ENCODE peak calls at places on chromosomes 11 and 22, in six cellular contexts. E is cardiac fibroblast, F is tibial artery, X is lower lobe of right lung, O is AG04450, U is heart left ventricle. R is an unnamed sample.

GRCh38 chr11:101470414-101470813 is 113.4 kb downstream of the TRPC6 start:
- DNase-seq in E (no peak), F (no peak), X (no peak), O (no peak), U (no peak), R (no peak)

GRCh38 chr22:17748555-17749353 is 25.5 kb downstream of the BID start:
- DNase-seq in E (no peak), F (no peak), X (no peak), O (no peak), U (no peak), R (peak)

GRCh38 chr22:38862375-38863329 is 9.4 kb downstream of the CBX6 start:
- DNase-seq in E (peak), F (peak), X (peak), O (no peak), U (no peak), R (peak)

GRCh38 chr11:68436985-68437926 is 23.3 kb upstream of the PPP6R3 start:
- DNase-seq in E (peak), F (no peak), X (no peak), O (no peak), U (peak), R (no peak)

GRCh38 chr11:74679513-74679865 is 51.7 kb downstream of the CHRDL2 start:
- DNase-seq in E (no peak), F (peak), X (no peak), O (no peak), U (no peak), R (no peak)

GRCh38 chr11:110409174-110409573 is 20.6 kb upstream of the FDX1 start:
- DNase-seq in E (peak), F (no peak), X (no peak), O (no peak), U (no peak), R (no peak)

GRCh38 chr11:62555464-62556092 is 9.0 kb upstream of the AHNAK start:
- DNase-seq in E (peak), F (peak), X (peak), O (no peak), U (no peak), R (no peak)

GRCh38 chr22:38292694-38293093 is 19.9 kb upstream of the TMEM184B start:
- DNase-seq in E (peak), F (no peak), X (no peak), O (no peak), U (no peak), R (no peak)

GRCh38 chr11:66230978-66231377 is 37.5 kb upstream of the RAB1B start:
- DNase-seq in E (no peak), F (no peak), X (no peak), O (no peak), U (no peak), R (no peak)

GRCh38 chr11:64078294-64078693 is 42.6 kb downstream of the FLRT1 start:
- DNase-seq in E (no peak), F (no peak), X (no peak), O (no peak), U (no peak), R (no peak)

GRCh38 chr22:43883012-43883661 is 8.7 kb downstream of the PNPLA5 start:
- DNase-seq in E (peak), F (no peak), X (no peak), O (no peak), U (no peak), R (no peak)

GRCh38 chr11:96524475-96524874 is 134.7 kb downstream of the JRKL start:
- DNase-seq in E (peak), F (no peak), X (no peak), O (no peak), U (no peak), R (no peak)

GRCh38 chr11:102306817-102307814 is 10.2 kb upstream of the BIRC3 start:
- DNase-seq in E (no peak), F (no peak), X (no peak), O (no peak), U (no peak), R (no peak)

GRCh38 chr11:64933935-64934693 is 1.6 kb downstream of the GPHA2 start:
- DNase-seq in E (no peak), F (no peak), X (no peak), O (no peak), U (no peak), R (no peak)

GRCh38 chr11:74371269-74372039 is 26.8 kb downstream of the PGM2L1 start:
- DNase-seq in E (peak), F (no peak), X (no peak), O (no peak), U (no peak), R (no peak)

GRCh38 chr22:37560682-37561208 is 465 bp downstream of the CDC42EP1 start:
- DNase-seq in E (peak), F (no peak), X (peak), O (no peak), U (peak), R (peak)

GRCh38 chr11:73312806-73313403 is 4.8 kb downstream of the ARHGEF17 start:
- DNase-seq in E (no peak), F (no peak), X (no peak), O (no peak), U (no peak), R (no peak)

GRCh38 chr11:33387586-33387985 is 130.4 kb downstream of the HIPK3 start:
- DNase-seq in E (peak), F (no peak), X (no peak), O (no peak), U (no peak), R (no peak)

GRCh38 chr11:7020183-7020917 is at the start of the genes NLRP14 and ZNF214:
- DNase-seq in E (peak), F (peak), X (peak), O (peak), U (peak), R (peak)

GRCh38 chr11:26551186-26551801 is 20.8 kb downstream of the MUC15 start:
- DNase-seq in E (peak), F (no peak), X (no peak), O (no peak), U (no peak), R (no peak)

GRCh38 chr22:22143448-22143847 is 101.1 kb upstream of the VPREB1 start:
- DNase-seq in E (no peak), F (no peak), X (no peak), O (no peak), U (no peak), R (no peak)

GRCh38 chr22:22148905-22149304 is 95.7 kb upstream of the VPREB1 start:
- DNase-seq in E (no peak), F (no peak), X (no peak), O (no peak), U (no peak), R (no peak)

GRCh38 chr22:22141771-22142591 is 102.6 kb upstream of the VPREB1 start:
- DNase-seq in E (no peak), F (no peak), X (no peak), O (no peak), U (no peak), R (no peak)

GRCh38 chr22:22141031-22141430 is 103.6 kb upstream of the VPREB1 start:
- DNase-seq in E (no peak), F (no peak), X (no peak), O (no peak), U (no peak), R (no peak)

DNA sequence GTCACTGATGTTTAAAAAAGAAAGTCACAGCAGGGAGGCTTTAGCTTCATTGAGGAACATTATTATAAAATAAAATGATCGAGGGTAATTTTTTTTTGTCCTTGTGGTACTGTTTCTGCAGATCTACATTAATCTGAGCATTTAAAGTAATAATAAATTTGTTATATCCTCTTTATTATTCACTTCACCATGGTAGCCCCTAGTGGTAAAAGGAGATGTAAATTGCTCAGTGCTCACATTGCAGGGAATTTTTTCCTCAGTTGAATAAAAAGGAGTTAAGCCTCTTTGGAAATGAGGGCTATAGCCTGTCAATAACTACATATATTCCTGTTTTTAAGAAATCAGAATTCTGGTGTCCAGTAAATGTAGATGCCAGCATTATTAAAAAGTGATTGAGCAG is 99.7 kb upstream of the VPREB1 start:
- DNase-seq in E (no peak), F (no peak), X (no peak), O (no peak), U (no peak), R (no peak)
- TF ChIP-seq CTCF in E (peak), F (no peak), X (no peak), O (peak), U (no peak), R (no peak)

GRCh38 chr22:50455201-50455600 is 19.6 kb downstream of the SBF1 start:
- DNase-seq in E (no peak), F (no peak), X (no peak), O (no peak), U (no peak), R (no peak)

GRCh38 chr22:50459016-50459415 is 15.8 kb downstream of the SBF1 start:
- DNase-seq in E (no peak), F (no peak), X (no peak), O (no peak), U (no peak), R (no peak)

GRCh38 chr22:50454556-50455075 is 20.2 kb downstream of the SBF1 start:
- DNase-seq in E (no peak), F (no peak), X (no peak), O (no peak), U (no peak), R (no peak)

GRCh38 chr22:50456026-50456425 is 18.8 kb downstream of the SBF1 start:
- DNase-seq in E (no peak), F (no peak), X (no peak), O (no peak), U (no peak), R (no peak)

GRCh38 chr22:50456466-50457234 is 18.2 kb downstream of the SBF1 start:
- DNase-seq in E (no peak), F (no peak), X (no peak), O (no peak), U (no peak), R (no peak)
- TF ChIP-seq CTCF in E (peak), F (no peak), X (no peak), O (peak), U (no peak), R (no peak)

GRCh38 chr11:299951-300735 is 817 bp upstream of the IFITM5 start:
- DNase-seq in E (peak), F (no peak), X (peak), O (no peak), U (peak), R (no peak)
- TF ChIP-seq CTCF in E (peak), F (no peak), X (peak), O (peak), U (no peak), R (peak)

GRCh38 chr11:19075636-19076035 is 15.1 kb upstream of the MRGPRX2 start:
- DNase-seq in E (no peak), F (no peak), X (no peak), O (no peak), U (no peak), R (no peak)

GRCh38 chr11:19071255-19071654 is 10.7 kb upstream of the MRGPRX2 start:
- DNase-seq in E (peak), F (no peak), X (peak), O (peak), U (peak), R (peak)

GRCh38 chr11:19076744-19077589 is 16.4 kb upstream of the MRGPRX2 start:
- DNase-seq in E (peak), F (no peak), X (peak), O (no peak), U (no peak), R (peak)

GRCh38 chr11:19072464-19072863 is 11.9 kb upstream of the MRGPRX2 start:
- DNase-seq in E (no peak), F (no peak), X (peak), O (no peak), U (no peak), R (no peak)

GRCh38 chr11:19073454-19074415 is 13.2 kb upstream of the MRGPRX2 start:
- DNase-seq in E (no peak), F (no peak), X (no peak), O (no peak), U (no peak), R (no peak)
- TF ChIP-seq CTCF in E (no peak), F (no peak), X (no peak), O (no peak), U (no peak), R (no peak)

GRCh38 chr11:103906291-103906850 is 130.1 kb upstream of the DDI1 start:
- DNase-seq in E (no peak), F (no peak), X (no peak), O (no peak), U (no peak), R (no peak)
- TF ChIP-seq CTCF in E (no peak), F (no peak), X (no peak), O (no peak), U (no peak), R (no peak)

GRCh38 chr22:50548913-50549790 is 3.5 kb downstream of the KLHDC7B start:
- DNase-seq in E (no peak), F (no peak), X (peak), O (no peak), U (no peak), R (no peak)

GRCh38 chr22:50546326-50547230 is 879 bp downstream of the KLHDC7B start:
- DNase-seq in E (no peak), F (no peak), X (peak), O (no peak), U (no peak), R (no peak)

GRCh38 chr22:50547231-50547851 is 1.6 kb downstream of the KLHDC7B start:
- DNase-seq in E (no peak), F (no peak), X (peak), O (no peak), U (no peak), R (no peak)

GRCh38 chr22:50550395-50550794 is 4.7 kb downstream of the KLHDC7B start:
- DNase-seq in E (no peak), F (no peak), X (no peak), O (no peak), U (no peak), R (no peak)

DNA sequence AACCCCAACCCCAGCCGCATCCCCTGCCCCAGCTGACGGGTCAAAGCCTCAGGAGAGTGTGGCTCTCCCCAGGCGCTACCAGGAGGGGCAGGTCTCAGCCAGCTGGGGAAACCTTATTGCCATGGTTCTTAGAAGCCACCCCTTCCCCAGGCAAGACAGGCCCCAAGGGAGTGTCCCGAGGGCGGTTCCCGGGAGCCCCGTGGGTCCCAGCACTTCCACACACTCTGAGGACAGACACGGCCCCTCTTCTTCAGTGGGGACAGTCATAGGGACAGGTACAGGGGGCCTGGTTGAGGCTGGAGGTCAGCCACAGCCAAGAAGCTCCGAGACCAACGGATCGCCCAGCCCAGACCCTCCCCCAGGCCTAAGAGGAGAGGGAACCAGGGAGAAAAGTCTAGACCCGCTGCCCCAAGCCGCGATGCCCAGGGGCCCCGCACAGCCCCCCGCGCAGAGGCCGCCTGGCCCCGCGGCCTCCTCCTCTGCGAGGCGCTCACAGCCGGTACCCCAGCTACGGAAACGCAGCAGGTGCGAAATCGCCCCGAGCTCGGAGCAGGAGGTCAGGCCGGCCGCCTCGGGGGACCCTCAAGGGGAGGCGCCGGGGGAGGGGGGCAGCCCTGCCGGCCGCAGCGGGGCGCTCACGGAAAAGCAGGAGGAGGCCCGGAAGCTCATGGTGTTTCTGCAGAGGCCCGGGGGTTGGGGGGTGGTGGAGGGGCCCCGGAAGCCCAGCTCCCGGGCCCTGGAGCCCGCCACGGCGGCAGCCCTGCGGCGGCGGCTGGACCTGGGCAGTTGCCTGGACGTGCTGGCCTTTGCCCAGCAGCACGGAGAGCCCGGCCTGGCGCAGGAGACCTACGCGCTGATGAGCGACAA is 2.6 kb downstream of the KLHDC7B start:
- DNase-seq in E (peak), F (no peak), X (peak), O (no peak), U (no peak), R (no peak)
- TF ChIP-seq CTCF in E (no peak), F (no peak), X (no peak), O (no peak), U (no peak), R (no peak)

GRCh38 chr11:89477175-89477574 is 14.0 kb downstream of the NOX4 start:
- DNase-seq in E (no peak), F (no peak), X (no peak), O (no peak), U (no peak), R (no peak)
- TF ChIP-seq CTCF in E (no peak), F (no peak), X (no peak), O (no peak), U (no peak), R (no peak)

DNA sequence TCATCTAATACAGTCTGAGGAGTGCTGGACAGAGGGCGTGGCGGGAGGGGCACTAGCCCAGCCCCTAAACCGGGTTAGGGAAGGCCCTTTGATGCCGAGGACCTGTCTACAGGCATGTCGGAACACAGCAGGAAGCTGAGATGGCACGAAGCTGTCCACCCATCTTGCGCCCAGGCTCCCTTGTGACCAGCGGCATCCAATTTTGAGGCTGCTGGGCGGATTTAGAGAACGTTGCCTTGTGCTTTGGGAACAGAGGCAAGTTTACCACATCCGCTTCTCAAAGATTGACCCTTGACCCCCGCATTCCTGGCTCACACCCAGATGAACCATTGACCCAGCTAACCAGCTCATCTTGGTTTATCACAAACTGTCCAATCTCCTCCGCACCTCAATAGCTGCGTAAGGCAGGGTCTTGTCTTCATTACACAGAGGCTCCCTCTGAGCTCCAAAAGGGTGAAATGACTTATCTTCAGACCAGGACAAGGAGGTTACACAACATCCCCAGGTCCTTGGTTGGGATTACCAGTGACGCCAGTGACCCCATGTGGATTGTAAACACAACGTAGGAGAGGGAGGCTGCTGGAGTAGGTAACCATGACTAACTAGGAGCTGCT is 4.5 kb downstream of the FAM83F start:
- DNase-seq in E (peak), F (no peak), X (no peak), O (no peak), U (no peak), R (no peak)
- TF ChIP-seq CTCF in E (peak), F (no peak), X (no peak), O (no peak), U (no peak), R (no peak)

DNA sequence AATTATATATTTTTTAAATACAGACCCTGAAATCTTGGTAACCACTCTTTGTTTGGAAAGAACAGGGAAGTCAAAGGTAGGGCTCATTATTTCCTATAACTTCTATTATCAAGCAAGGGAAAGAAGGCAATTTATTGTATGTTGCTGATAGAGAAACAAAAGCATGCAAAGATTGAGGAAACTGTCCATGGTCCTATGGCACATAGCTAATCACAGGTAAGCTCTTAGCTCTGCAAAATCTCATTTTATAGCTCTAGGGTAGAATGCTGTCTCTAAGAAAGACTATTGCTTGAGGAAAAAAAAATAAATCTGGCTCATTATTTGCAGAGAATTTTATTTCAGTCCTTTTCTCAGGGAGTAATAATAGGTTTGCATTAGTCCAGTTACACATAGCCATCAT is 7.4 kb upstream of the GUCY1A2 start:
- DNase-seq in E (no peak), F (no peak), X (no peak), O (no peak), U (no peak), R (no peak)
- TF ChIP-seq CTCF in E (no peak), F (no peak), X (no peak), O (no peak), U (no peak), R (no peak)

GRCh38 chr22:30553971-30554370 is 7.4 kb upstream of the SEC14L6 start:
- DNase-seq in E (no peak), F (no peak), X (no peak), O (no peak), U (no peak), R (no peak)

GRCh38 chr22:30555282-30556210 is 9.0 kb upstream of the SEC14L6 start:
- DNase-seq in E (no peak), F (no peak), X (no peak), O (no peak), U (no peak), R (no peak)

GRCh38 chr22:30557243-30557642 is 10.7 kb upstream of the SEC14L6 start:
- DNase-seq in E (no peak), F (no peak), X (no peak), O (no peak), U (no peak), R (no peak)

GRCh38 chr22:30559889-30560288 is 13.3 kb upstream of the SEC14L6 start:
- DNase-seq in E (no peak), F (no peak), X (no peak), O (no peak), U (no peak), R (no peak)

DNA sequence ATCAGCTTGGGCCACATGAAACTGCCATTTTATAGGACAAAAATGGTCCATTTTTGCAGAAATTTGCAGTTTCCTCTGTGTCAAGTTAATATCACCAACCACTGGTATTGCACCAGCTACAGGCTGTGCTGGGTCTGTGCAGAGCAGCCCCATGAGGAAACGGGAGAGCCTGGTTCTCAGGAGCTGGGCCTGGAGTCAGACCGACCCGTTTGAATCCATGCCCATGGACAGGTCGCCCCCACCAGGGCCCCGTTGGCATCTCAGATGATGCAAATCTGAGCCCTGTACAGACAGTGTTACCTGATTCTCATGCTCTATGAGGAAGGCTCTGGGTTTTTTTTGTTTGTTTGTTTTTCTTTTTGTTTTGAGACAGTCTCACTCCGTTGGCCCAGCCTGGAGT is 9.8 kb upstream of the SEC14L6 start:
- DNase-seq in E (no peak), F (no peak), X (no peak), O (no peak), U (no peak), R (no peak)
- TF ChIP-seq CTCF in E (no peak), F (no peak), X (no peak), O (no peak), U (no peak), R (no peak)

R was measured in uterus.